ENCODE peak calls at places on chromosome X, in five cellular contexts. D is stomach, M is uterus, B is K562, E is gastrocnemius medialis. Y is an unnamed sample.
A peak's percentile ranks its signal among the peaks of the same experiment; 100 is the strongest.

GRCh38 chrX:7390446-7390845 is 242.5 kb upstream of the PUDP start:
- DNase-seq in D (no peak), M (no peak), B (no peak), E (no peak), Y (no peak)

GRCh38 chrX:39957816-39958561 is 139.8 kb downstream of the BCOR start:
- DNase-seq in D (no peak), M (no peak), B (no peak), E (no peak), Y (no peak)

GRCh38 chrX:107710617-107711391 is 64.8 kb downstream of the TSC22D3 start:
- DNase-seq in D (no peak), M (peak; percentile 45), B (peak; percentile 69), E (peak; percentile 47), Y (no peak)

GRCh38 chrX:10483191-10483808 is 137.1 kb downstream of the MID1 start:
- DNase-seq in D (no peak), M (no peak), B (no peak), E (no peak), Y (no peak)

GRCh38 chrX:120761810-120762209 is 113.9 kb downstream of the CT47B1 start:
- DNase-seq in D (no peak), M (peak; percentile 16), B (no peak), E (no peak), Y (no peak)

GRCh38 chrX:54992911-54993622 is 921 bp downstream of the PFKFB1 start:
- DNase-seq in D (no peak), M (no peak), B (peak; percentile 70), E (peak; percentile 73), Y (no peak)

GRCh38 chrX:76555816-76556215 is 128.3 kb downstream of the MAGEE1 start:
- DNase-seq in D (no peak), M (no peak), B (peak; percentile 15), E (no peak), Y (no peak)

GRCh38 chrX:136659174-136659573 is 11.2 kb downstream of the CD40LG start:
- DNase-seq in D (no peak), M (no peak), B (no peak), E (peak; percentile 17), Y (no peak)

GRCh38 chrX:119676949-119677653 is 15.9 kb downstream of the SEPTIN6 start:
- DNase-seq in D (no peak), M (no peak), B (no peak), E (no peak), Y (no peak)

GRCh38 chrX:5907202-5907601 is 321.5 kb downstream of the NLGN4X start:
- DNase-seq in D (no peak), M (no peak), B (no peak), E (no peak), Y (no peak)

DNA sequence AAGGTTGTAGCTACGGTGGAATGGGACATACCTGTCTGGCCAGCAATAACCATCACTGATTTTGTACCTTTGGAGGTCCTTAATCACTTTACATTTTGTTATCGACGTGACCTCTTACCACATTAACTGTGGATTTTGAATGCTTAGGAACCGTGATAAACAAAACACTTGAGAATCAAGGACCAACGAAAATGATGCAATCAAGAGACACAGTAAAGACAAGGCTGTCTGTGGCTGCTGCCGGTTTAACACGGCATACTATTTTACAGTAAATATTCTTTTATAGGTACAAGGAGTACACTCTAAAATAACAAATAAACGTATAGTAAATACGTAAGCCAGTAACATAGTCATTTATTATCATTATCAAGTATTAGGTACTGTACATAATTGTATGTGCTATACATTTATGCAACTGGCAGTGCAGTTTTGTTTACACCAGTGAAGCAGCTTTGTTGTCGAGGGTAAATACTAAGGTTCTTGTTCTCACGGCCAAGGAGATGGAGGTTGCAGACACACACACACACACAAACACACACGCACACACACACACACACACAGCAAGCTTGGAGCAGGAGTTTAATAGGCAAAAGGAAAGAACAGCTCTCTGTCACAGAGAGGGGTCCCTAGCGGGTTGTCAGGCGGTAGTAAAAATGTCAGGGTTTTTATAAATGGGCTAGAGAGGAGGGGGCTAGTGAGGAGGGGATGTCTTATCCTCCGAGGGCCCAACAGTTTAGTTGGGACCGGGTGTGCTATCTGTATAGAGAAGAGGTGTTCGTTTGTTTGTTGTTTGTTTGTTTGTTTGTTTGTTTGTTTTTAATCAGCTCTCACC is 194.7 kb upstream of the CXorf51B start:
- DNase-seq in D (no peak), M (no peak), B (no peak), E (no peak), Y (no peak)
- H3K9me3 ChIP-seq in D (no peaks in the 10 kb centered on the region), M (no peaks in the 10 kb centered on the region), B (no peaks in the 10 kb centered on the region), E (no peaks in the 10 kb centered on the region), Y (no peaks in the 10 kb centered on the region)

GRCh38 chrX:71254092-71254941 is at the start of gene ZMYM3:
- DNase-seq in D (peak; percentile 86), M (peak; percentile 85), B (peak; percentile 92), E (peak; percentile 85), Y (peak; percentile 88)
- TF ChIP-seq POLR2A in D (no peak), M (peak; percentile 48), B (peak; percentile 25), E (peak; percentile 53), Y (peak; percentile 58)

GRCh38 chrX:81728622-81729021 is 526.7 kb downstream of the SH3BGRL start:
- DNase-seq in D (no peak), M (no peak), B (no peak), E (no peak), Y (no peak)
- H3K9me3 ChIP-seq in D (no peaks in the 10 kb centered on the region), M (no peaks in the 10 kb centered on the region), B (no peaks in the 10 kb centered on the region), E (no peaks in the 10 kb centered on the region), Y (no peaks in the 10 kb centered on the region)

GRCh38 chrX:15789979-15790765 is at the start of gene ZRSR2:
- DNase-seq in D (peak; percentile 91), M (peak; percentile 84), B (peak; percentile 88), E (peak; percentile 72), Y (peak; percentile 93)
- TF ChIP-seq POLR2A in D (no peak), M (peak; percentile 36), B (peak; percentile 85), E (peak; percentile 41), Y (peak; percentile 60)

GRCh38 chrX:1062351-1062750 is 150.1 kb downstream of the CRLF2 start:
- DNase-seq in D (no peak), M (no peak), B (no peak), E (no peak), Y (peak; percentile 13)
- H3K9me3 ChIP-seq in D (peaks cover 16% of the 10 kb centered on the region), M (no peaks in the 10 kb centered on the region), B (no peaks in the 10 kb centered on the region), E (no peaks in the 10 kb centered on the region), Y (no peaks in the 10 kb centered on the region)

Y was measured in right lobe of liver.